ENCODE peak calls at places on chromosomes 5 and 9, in seven cellular contexts. U is uterus, Q is PC-9, C is AG10803, H is cardiac fibroblast, Z is GM12865, I is mucosa of descending colon. T is an unnamed sample.
A peak's percentile ranks its signal among the peaks of the same experiment; 100 is the strongest.

GRCh38 chr5:84623034-84623433 is 238.4 kb upstream of the EDIL3 start:
- DNase-seq in Z (peak; percentile 14), I (no peak), H (no peak), C (no peak), Q (no peak), U (no peak), T (no peak)

GRCh38 chr9:134570151-134570621 is 71.4 kb upstream of the COL5A1 start:
- DNase-seq in Z (no peak), I (peak; percentile 6), Q (no peak), H (no peak), C (peak; percentile 73), U (peak; percentile 8), T (no peak)

GRCh38 chr9:12819436-12820185 is 44.8 kb downstream of the LURAP1L start:
- DNase-seq in U (no peak), I (no peak), Q (no peak), Z (peak; percentile 45), C (peak; percentile 52), H (peak; percentile 31), T (no peak)

GRCh38 chr5:84816160-84816559 is 431.5 kb upstream of the EDIL3 start:
- DNase-seq in C (no peak), U (no peak), I (no peak), Q (no peak), H (no peak), Z (no peak), T (no peak)

GRCh38 chr5:170302729-170303501 is 5.3 kb upstream of the LCP2 start:
- DNase-seq in U (peak; percentile 79), Q (no peak), H (no peak), I (peak; percentile 52), Z (peak; percentile 76), C (no peak), T (no peak)

GRCh38 chr5:122480146-122480545 is 168.1 kb downstream of the SNCAIP start:
- DNase-seq in I (no peak), C (no peak), U (no peak), Q (no peak), Z (no peak), H (no peak), T (no peak)

GRCh38 chr5:68533571-68534051 is 318.1 kb downstream of the PIK3R1 start:
- DNase-seq in Q (no peak), U (no peak), C (no peak), H (no peak), Z (no peak), I (no peak), T (no peak)

GRCh38 chr9:117825609-117826347 is 121.6 kb downstream of the TLR4 start:
- DNase-seq in C (no peak), Q (no peak), Z (peak; percentile 74), U (no peak), H (no peak), I (no peak), T (no peak)

GRCh38 chr9:133738039-133738805 is at the start of gene SARDH:
- DNase-seq in H (peak; percentile 49), Q (peak; percentile 69), Z (peak; percentile 29), I (peak; percentile 64), U (peak; percentile 67), C (peak; percentile 5), T (peak; percentile 31)

GRCh38 chr5:178348356-178349146 is 115.9 kb upstream of the PHYKPL start:
- DNase-seq in C (peak; percentile 13), I (no peak), U (no peak), Q (no peak), Z (no peak), H (no peak), T (no peak)

GRCh38 chr9:125426926-125427325 is 165.3 kb downstream of the GAPVD1 start:
- DNase-seq in I (no peak), Q (no peak), U (no peak), C (no peak), Z (no peak), H (no peak), T (no peak)

GRCh38 chr9:107174441-107174840 is 108.6 kb upstream of the RAD23B start:
- DNase-seq in C (peak; percentile 49), Q (no peak), H (peak; percentile 14), Z (peak; percentile 34), U (no peak), I (no peak), T (peak; percentile 20)

GRCh38 chr5:74042559-74043357 is 416.8 kb downstream of the ARHGEF28 start:
- DNase-seq in C (peak; percentile 88), H (peak; percentile 84), Q (peak; percentile 56), I (no peak), Z (no peak), U (no peak), T (peak; percentile 80)

GRCh38 chr5:72988769-72989168 is 32.9 kb downstream of the FCHO2 start:
- DNase-seq in Q (no peak), H (peak; percentile 28), Z (no peak), U (no peak), I (no peak), C (no peak), T (peak; percentile 68)

GRCh38 chr9:126159661-126160060 is 167.0 kb upstream of the MVB12B start:
- DNase-seq in C (no peak), Q (no peak), U (no peak), I (no peak), Z (no peak), H (no peak), T (no peak)

GRCh38 chr9:126275386-126276001 is 51.1 kb upstream of the MVB12B start:
- DNase-seq in U (no peak), Q (no peak), C (no peak), I (no peak), H (no peak), Z (no peak), T (no peak)

GRCh38 chr9:135349963-135350360 is 129.6 kb upstream of the PPP1R26 start:
- DNase-seq in H (no peak), I (no peak), C (no peak), Q (no peak), Z (no peak), U (no peak), T (no peak)

GRCh38 chr5:20276061-20276958 is 288.3 kb upstream of the CDH18 start:
- DNase-seq in H (peak; percentile 93), U (no peak), I (no peak), C (peak; percentile 29), Z (no peak), Q (peak; percentile 80), T (no peak)

GRCh38 chr5:113122053-113122452 is 145.5 kb downstream of the DCP2 start:
- DNase-seq in Q (no peak), H (peak; percentile 91), I (no peak), U (no peak), C (peak; percentile 97), Z (no peak), T (no peak)

GRCh38 chr9:133579231-133579560 is 30.0 kb downstream of the FAM163B start:
- DNase-seq in U (no peak), H (no peak), Z (no peak), Q (no peak), C (no peak), I (no peak), T (no peak)

GRCh38 chr9:72589684-72590555 is 68.5 kb downstream of the TMC1 start:
- DNase-seq in H (no peak), U (no peak), Z (no peak), I (no peak), Q (no peak), C (peak; percentile 54), T (no peak)

GRCh38 chr9:16598316-16598715 is 272.2 kb downstream of the BNC2 start:
- DNase-seq in Q (no peak), H (peak; percentile 62), U (no peak), I (no peak), Z (no peak), C (no peak), T (peak; percentile 40)

GRCh38 chr5:132283423-132284043 is 10.7 kb upstream of the SLC22A4 start:
- DNase-seq in I (no peak), H (peak; percentile 77), Z (no peak), Q (no peak), U (peak; percentile 29), C (peak; percentile 72), T (peak; percentile 79)

GRCh38 chr5:19608434-19608833 is 379.6 kb downstream of the CDH18 start:
- DNase-seq in Z (no peak), U (no peak), C (no peak), I (no peak), H (peak; percentile 2), Q (no peak), T (no peak)

GRCh38 chr5:79503794-79504495 is 10.0 kb downstream of the HOMER1 start:
- DNase-seq in C (no peak), Q (no peak), U (no peak), H (peak; percentile 52), Z (no peak), I (no peak), T (no peak)

DNA sequence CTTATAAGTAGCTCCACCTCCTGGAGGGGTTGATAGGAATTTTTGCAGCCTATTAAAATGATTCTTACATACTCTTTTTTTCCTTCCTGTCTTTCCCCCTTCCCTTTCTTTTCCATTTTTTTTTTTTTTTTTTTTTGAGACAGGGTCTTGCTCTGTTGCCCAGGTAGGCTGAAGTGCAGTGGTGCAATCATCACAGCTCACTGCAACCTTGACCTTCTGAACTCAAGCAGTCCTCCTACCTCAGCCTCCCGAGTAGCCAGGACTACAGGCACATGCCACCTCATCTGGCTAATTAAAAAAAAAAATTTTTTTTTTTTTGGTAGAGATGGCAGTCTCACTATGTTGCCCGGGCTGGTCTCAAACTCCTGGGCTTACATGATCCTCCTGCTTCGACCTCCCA is 4.3 kb upstream of the TBC1D2 start:
- DNase-seq in U (no peak), H (no peak), Z (no peak), C (no peak), Q (no peak), I (no peak), T (no peak)
- TF ChIP-seq CTCF in U (no peak), H (no peak), Z (no peak), C (no peak), Q (no peak), I (no peak), T (no peak)

GRCh38 chr5:176608937-176609723 is 826 bp downstream of the GPRIN1 start:
- DNase-seq in Q (no peak), I (peak; percentile 38), U (no peak), H (no peak), Z (peak; percentile 55), C (no peak), T (no peak)
- TF ChIP-seq CTCF in Q (no peak), I (no peak), U (no peak), H (no peak), Z (no peak), C (no peak), T (no peak)

GRCh38 chr9:19637084-19637483 is 151.8 kb downstream of the SLC24A2 start:
- DNase-seq in Q (no peak), U (no peak), I (no peak), C (no peak), H (no peak), Z (no peak), T (no peak)

GRCh38 chr9:19642256-19642655 is 146.6 kb downstream of the SLC24A2 start:
- DNase-seq in I (no peak), C (no peak), Q (no peak), Z (peak; percentile 21), H (no peak), U (no peak), T (no peak)

GRCh38 chr9:19640023-19640422 is 148.8 kb downstream of the SLC24A2 start:
- DNase-seq in C (no peak), U (no peak), Q (no peak), Z (no peak), I (no peak), H (no peak), T (no peak)

GRCh38 chr9:19643875-19644274 is 145.0 kb downstream of the SLC24A2 start:
- DNase-seq in H (no peak), I (no peak), U (no peak), C (no peak), Q (no peak), Z (no peak), T (no peak)

GRCh38 chr9:19641046-19641445 is 147.8 kb downstream of the SLC24A2 start:
- DNase-seq in I (no peak), C (peak; percentile 0), U (no peak), Z (peak; percentile 5), H (peak; percentile 4), Q (no peak), T (no peak)
- TF ChIP-seq CTCF in I (no peak), C (peak; percentile 27), U (no peak), Z (peak; percentile 12), H (no peak), Q (no peak), T (no peak)

GRCh38 chr5:34658023-34658422 is 1.9 kb downstream of the RAI14 start:
- DNase-seq in Z (no peak), Q (no peak), I (no peak), H (peak; percentile 58), C (peak; percentile 44), U (no peak), T (peak; percentile 62)
- TF ChIP-seq CTCF in Z (no peak), Q (peak; percentile 36), I (no peak), H (no peak), C (peak; percentile 8), U (no peak), T (peak; percentile 53)